ENCODE peak calls at places on chromosomes 12 and 14, in ten cellular contexts. D is cardiac fibroblast, J is GM23338, M is fibroblast of lung, B is right atrium auricular region, G is progenitor cell of endocrine pancreas, Z is lower lobe of right lung, F is K562, S is A549, Y is HL-60. K is an unnamed sample.

GRCh38 chr14:71320734-71321555 is 413.7 kb downstream of the PCNX1 start:
- DNase-seq in S (peak), Y (no peak), M (peak), J (peak), D (peak), G (peak), Z (peak), F (peak), B (no peak), K (peak)

GRCh38 chr12:112275211-112275610 is 107.0 kb downstream of the HECTD4 start:
- DNase-seq in J (no peak), G (no peak), M (no peak), Y (no peak), Z (no peak), F (no peak), S (no peak), D (no peak), B (no peak), K (no peak)

GRCh38 chr14:63962896-63963295 is 110.1 kb downstream of the SYNE2 start:
- DNase-seq in Z (no peak), B (no peak), J (no peak), G (no peak), F (no peak), D (no peak), M (no peak), Y (no peak), S (no peak), K (no peak)

GRCh38 chr12:10247659-10248058 is 35.0 kb downstream of the GABARAPL1 start:
- DNase-seq in B (no peak), S (no peak), F (no peak), Y (no peak), G (no peak), D (no peak), J (no peak), Z (no peak), M (no peak), K (no peak)

GRCh38 chr12:75910452-75910722 is 121.2 kb downstream of the PHLDA1 start:
- DNase-seq in Z (no peak), B (no peak), S (no peak), F (no peak), J (no peak), D (no peak), M (no peak), G (no peak), Y (no peak), K (no peak)

GRCh38 chr14:63632932-63633514 is 8.6 kb downstream of the WDR89 start:
- DNase-seq in B (no peak), F (no peak), G (no peak), S (peak), Y (no peak), M (peak), D (peak), Z (no peak), J (peak), K (no peak)

GRCh38 chr14:35386673-35387125 is 17.9 kb downstream of the NFKBIA start:
- DNase-seq in D (no peak), Z (no peak), M (no peak), S (no peak), Y (no peak), F (no peak), G (no peak), B (no peak), J (no peak), K (no peak)

GRCh38 chr14:93005838-93006237 is 82.9 kb downstream of the CHGA start:
- DNase-seq in J (no peak), D (no peak), Z (no peak), S (no peak), B (no peak), F (no peak), M (no peak), G (no peak), Y (no peak), K (peak)

GRCh38 chr14:100147181-100147631 is 12.2 kb downstream of the DEGS2 start:
- DNase-seq in G (no peak), Y (peak), S (no peak), B (no peak), D (no peak), F (no peak), Z (peak), J (no peak), M (no peak), K (no peak)

GRCh38 chr12:102879144-102879763 is 37.8 kb downstream of the PAH start:
- DNase-seq in D (peak), Y (peak), G (no peak), Z (peak), S (peak), M (peak), B (peak), J (peak), F (peak), K (no peak)

GRCh38 chr12:49881400-49882247 is 22.1 kb downstream of the FAIM2 start:
- DNase-seq in M (no peak), B (no peak), J (no peak), D (no peak), Y (no peak), S (no peak), Z (peak), F (no peak), G (no peak), K (peak)

GRCh38 chr12:117863004-117863709 is 105.6 kb downstream of the KSR2 start:
- DNase-seq in D (peak), J (no peak), F (no peak), M (peak), Y (no peak), G (no peak), Z (no peak), S (no peak), B (no peak), K (no peak)

GRCh38 chr12:28172434-28173030 is 17.7 kb upstream of the CCDC91 start:
- DNase-seq in Y (no peak), Z (no peak), M (peak), J (peak), F (peak), D (peak), G (no peak), B (no peak), S (peak), K (no peak)

GRCh38 chr12:47942327-47943230 is 20.8 kb upstream of the TMEM106C start:
- DNase-seq in B (no peak), F (peak), D (no peak), S (no peak), J (peak), Z (no peak), Y (no peak), M (no peak), G (no peak), K (no peak)

GRCh38 chr14:104751539-104752337 is 1.2 kb upstream of the SIVA1 start:
- DNase-seq in D (no peak), Y (peak), Z (no peak), M (no peak), J (no peak), S (no peak), G (no peak), F (peak), B (no peak), K (no peak)

GRCh38 chr12:124862768-124863408 is 776 bp downstream of the SCARB1 start:
- DNase-seq in F (peak), J (peak), Z (no peak), Y (no peak), S (no peak), G (no peak), M (peak), B (no peak), D (peak), K (no peak)

GRCh38 chr12:69000540-69001243 is 67.7 kb upstream of the CPM start:
- DNase-seq in G (no peak), J (no peak), M (peak), Z (no peak), Y (no peak), F (no peak), B (no peak), D (peak), S (no peak), K (no peak)

GRCh38 chr12:26118356-26118755 is 6.5 kb downstream of the BHLHE41 start:
- DNase-seq in J (no peak), Y (no peak), S (no peak), F (no peak), Z (no peak), B (no peak), G (no peak), D (no peak), M (no peak), K (no peak)

GRCh38 chr12:75738486-75738885 is 227.1 kb upstream of the KRR1 start:
- DNase-seq in G (no peak), B (no peak), Y (no peak), F (no peak), D (no peak), M (peak), S (no peak), Z (no peak), J (no peak), K (no peak)

GRCh38 chr14:23567186-23568020 is at the start of gene AP1G2:
- DNase-seq in Y (peak), Z (peak), G (peak), B (peak), S (peak), M (peak), D (peak), F (peak), J (peak), K (peak)

GRCh38 chr14:93938766-93939303 is 11.7 kb downstream of the FAM181A start:
- DNase-seq in B (no peak), Y (no peak), M (no peak), F (no peak), J (peak), D (no peak), S (no peak), G (no peak), Z (no peak), K (no peak)

GRCh38 chr14:70901218-70901772 is 6.0 kb upstream of the PCNX1 start:
- DNase-seq in F (no peak), D (peak), M (peak), B (no peak), J (no peak), S (no peak), Y (no peak), G (no peak), Z (no peak), K (no peak)

GRCh38 chr12:12804432-12804886 is 8.7 kb upstream of the DDX47 start:
- DNase-seq in D (peak), M (peak), S (peak), J (no peak), G (no peak), Z (no peak), F (no peak), B (no peak), Y (no peak), K (no peak)

GRCh38 chr12:94704452-94704871 is 54.1 kb upstream of the TMCC3 start:
- DNase-seq in Z (no peak), B (no peak), S (peak), Y (no peak), F (no peak), G (no peak), D (peak), M (peak), J (no peak), K (no peak)

GRCh38 chr14:100765296-100765695 is 38.6 kb downstream of the DLK1 start:
- DNase-seq in S (no peak), J (no peak), M (no peak), G (no peak), B (no peak), Y (no peak), F (no peak), Z (no peak), D (no peak), K (no peak)

GRCh38 chr14:100658514-100658886 is 68.2 kb upstream of the DLK1 start:
- DNase-seq in Y (no peak), M (no peak), F (peak), B (no peak), J (no peak), G (no peak), Z (no peak), S (no peak), D (no peak), K (no peak)

GRCh38 chr12:89707992-89708792 is 446 bp downstream of the ATP2B1 start:
- DNase-seq in S (peak), Z (peak), G (peak), Y (no peak), J (peak), B (no peak), F (peak), M (peak), D (peak), K (peak)

GRCh38 chr12:30823140-30823669 is 68.5 kb upstream of the CAPRIN2 start:
- DNase-seq in M (peak), J (peak), F (no peak), Z (peak), Y (no peak), B (peak), S (peak), D (peak), G (peak), K (no peak)

GRCh38 chr12:120724720-120725119 is 906 bp upstream of the ACADS start:
- DNase-seq in M (no peak), F (no peak), S (no peak), D (no peak), G (no peak), Y (no peak), Z (no peak), B (no peak), J (no peak), K (no peak)

GRCh38 chr14:49294736-49295135 is 291.4 kb downstream of the RPS29 start:
- DNase-seq in J (peak), G (no peak), S (no peak), D (no peak), M (no peak), Y (no peak), B (no peak), F (no peak), Z (no peak), K (no peak)

GRCh38 chr12:124752437-124753229 is 111.0 kb downstream of the SCARB1 start:
- DNase-seq in J (no peak), S (no peak), B (no peak), G (no peak), Y (no peak), D (peak), F (no peak), M (peak), Z (no peak), K (no peak)

GRCh38 chr14:49617846-49618519 is 2.4 kb downstream of the RPL36AL start:
- DNase-seq in G (no peak), Z (no peak), Y (no peak), S (no peak), D (no peak), M (no peak), J (no peak), F (no peak), B (no peak), K (no peak)

GRCh38 chr12:6229823-6230222 is 29.6 kb downstream of the CD9 start:
- DNase-seq in Z (peak), G (no peak), S (no peak), D (peak), B (peak), Y (peak), J (no peak), F (no peak), M (peak), K (peak)

GRCh38 chr14:59707778-59708635 is 131.4 kb upstream of the CCDC175 start:
- DNase-seq in F (no peak), Z (no peak), D (no peak), J (no peak), S (no peak), M (peak), Y (no peak), B (no peak), G (no peak), K (no peak)
- TF ChIP-seq CTCF in F (no peak), Z (no peak), D (no peak), J (no peak), S (no peak), M (no peak), Y (no peak), B (no peak), G (no peak), K (no peak)

GRCh38 chr12:109814600-109814999 is 18.6 kb downstream of the TRPV4 start:
- DNase-seq in J (no peak), M (no peak), G (no peak), F (no peak), Y (no peak), B (no peak), Z (no peak), S (no peak), D (no peak), K (no peak)

GRCh38 chr12:109813810-109814416 is 19.3 kb downstream of the TRPV4 start:
- DNase-seq in Y (no peak), S (no peak), Z (no peak), M (no peak), G (no peak), J (no peak), B (no peak), D (no peak), F (no peak), K (no peak)

GRCh38 chr12:109808876-109809646 is 24.1 kb downstream of the TRPV4 start:
- DNase-seq in J (no peak), G (no peak), B (no peak), M (no peak), F (no peak), D (no peak), S (no peak), Y (no peak), Z (no peak), K (no peak)

GRCh38 chr12:109810954-109811623 is 22.1 kb downstream of the TRPV4 start:
- DNase-seq in D (no peak), Y (no peak), S (no peak), G (no peak), F (no peak), Z (no peak), J (no peak), B (no peak), M (no peak), K (no peak)

GRCh38 chr12:109811624-109811995 is 21.6 kb downstream of the TRPV4 start:
- DNase-seq in B (no peak), Z (no peak), G (no peak), D (no peak), M (no peak), Y (no peak), F (no peak), J (peak), S (peak), K (no peak)
- TF ChIP-seq CTCF in B (no peak), Z (no peak), G (peak), D (peak), M (no peak), Y (no peak), F (peak), J (no peak), S (no peak), K (no peak)

DNA sequence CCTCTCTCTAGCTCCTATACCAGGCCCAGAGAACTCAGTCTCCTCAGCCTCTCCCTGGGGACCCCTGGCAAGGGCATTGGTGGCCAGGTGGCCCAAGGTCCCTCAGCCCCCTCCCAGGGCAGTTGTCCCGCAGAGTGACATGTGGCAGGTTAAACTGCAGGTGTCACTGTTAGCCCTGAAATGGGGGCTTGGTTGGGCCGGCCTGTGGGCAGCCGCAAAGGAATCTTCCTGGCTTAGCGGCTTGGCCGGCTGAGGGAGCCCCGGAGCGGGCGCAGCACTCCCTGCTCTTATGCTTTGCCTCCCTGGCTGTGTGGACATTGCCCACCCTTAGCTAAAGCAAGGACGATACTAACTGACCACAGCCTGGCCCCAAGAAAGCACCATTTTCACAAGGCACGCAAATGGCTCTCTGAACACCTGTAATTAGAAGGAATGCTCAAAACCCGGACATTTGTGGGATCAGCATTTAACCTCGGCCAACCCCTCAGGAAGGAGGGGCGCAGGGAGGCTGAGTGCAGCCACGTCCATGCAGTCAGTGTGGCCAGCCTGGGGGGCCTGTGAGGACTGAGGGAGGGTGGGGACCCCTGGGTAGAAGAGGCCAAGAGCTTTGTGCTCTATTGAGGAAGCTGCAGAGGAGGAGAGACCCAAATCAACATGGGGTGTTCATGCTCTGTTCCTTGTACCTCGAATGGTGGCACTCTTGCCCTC is 82.2 kb downstream of the PAPOLA start:
- DNase-seq in F (peak), B (no peak), Y (peak), D (peak), M (peak), J (peak), Z (no peak), S (peak), G (peak), K (no peak)
- TF ChIP-seq CTCF in F (peak), B (no peak), Y (peak), D (no peak), M (peak), J (peak), Z (peak), S (peak), G (peak), K (peak)

DNA sequence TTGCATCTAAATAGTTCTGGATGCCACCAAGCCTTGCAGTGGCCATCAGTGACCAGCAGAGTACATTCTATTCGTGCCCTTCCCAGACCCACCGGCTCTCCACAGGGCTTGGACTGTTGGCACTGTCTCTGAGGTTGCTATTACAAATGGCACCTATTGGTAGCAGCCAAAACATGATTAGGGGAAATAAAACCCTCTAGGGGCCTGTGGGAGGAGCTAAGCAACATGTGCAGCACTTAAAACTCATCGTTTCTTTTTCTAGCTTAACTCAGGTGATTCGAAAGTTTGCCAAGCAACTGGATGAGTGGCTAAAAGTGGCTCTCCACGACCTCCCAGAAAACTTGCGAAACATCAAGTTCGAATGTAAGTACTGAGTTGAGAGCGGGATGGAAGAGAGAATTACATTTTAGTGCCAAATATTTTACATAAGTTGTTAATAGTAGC is 65.4 kb upstream of the RIC8B start:
- DNase-seq in J (peak), D (no peak), S (no peak), Z (peak), Y (no peak), M (no peak), F (no peak), B (no peak), G (no peak), K (no peak)
- TF ChIP-seq CTCF in J (peak), D (no peak), S (no peak), Z (no peak), Y (no peak), M (no peak), F (no peak), B (no peak), G (no peak), K (no peak)